ENCODE peak calls at places on chromosomes 12 and 14, in six cellular contexts. K is stomach; G is left ventricle myocardium inferior; A is CD4-positive, CD25-positive, alpha-beta regulatory T cell; O is fibroblast of mammary gland; J is brain microvascular endothelial cell. X is an unnamed sample.
A peak's percentile ranks its signal among the peaks of the same experiment; 100 is the strongest.

GRCh38 chr14:67668559-67668958 is 5.9 kb downstream of the VTI1B start:
- DNase-seq in K (no peak), G (no peak), A (no peak), O (no peak), J (no peak), X (no peak)

GRCh38 chr12:9349888-9350885 is 142.0 kb upstream of the PZP start:
- DNase-seq in K (no peak), G (no peak), A (no peak), O (no peak), J (no peak), X (no peak)

GRCh38 chr14:53190938-53191337 is 37.8 kb upstream of the DDHD1 start:
- DNase-seq in K (no peak), G (no peak), A (no peak), O (peak; percentile 38), J (no peak), X (peak; percentile 47)

GRCh38 chr12:49619286-49619685 is 4.1 kb upstream of the PRPF40B start:
- DNase-seq in K (no peak), G (no peak), A (no peak), O (no peak), J (no peak), X (no peak)

GRCh38 chr12:132665794-132666193 is 21.3 kb downstream of the POLE start:
- DNase-seq in K (no peak), G (no peak), A (no peak), O (no peak), J (no peak), X (no peak)

GRCh38 chr14:75373616-75374015 is 54.2 kb upstream of the JDP2 start:
- DNase-seq in K (no peak), G (no peak), A (no peak), O (no peak), J (no peak), X (no peak)

GRCh38 chr14:61567838-61568571 is 127.3 kb upstream of the HIF1A start:
- DNase-seq in K (no peak), G (no peak), A (no peak), O (no peak), J (no peak), X (no peak)

GRCh38 chr12:100539209-100539608 is 34.3 kb upstream of the GAS2L3 start:
- DNase-seq in K (no peak), G (no peak), A (no peak), O (peak; percentile 40), J (peak; percentile 32), X (no peak)

GRCh38 chr14:35818346-35819115 is 7.6 kb upstream of the BRMS1L start:
- DNase-seq in K (no peak), G (no peak), A (peak; percentile 24), O (peak; percentile 56), J (peak; percentile 56), X (no peak)

GRCh38 chr12:104653730-104654328 is 197.1 kb downstream of the CHST11 start:
- DNase-seq in K (no peak), G (no peak), A (no peak), O (no peak), J (no peak), X (no peak)

GRCh38 chr12:14781563-14781962 is 21.7 kb downstream of the WBP11 start:
- DNase-seq in K (no peak), G (no peak), A (no peak), O (no peak), J (no peak), X (no peak)

GRCh38 chr14:64266206-64266605 is 28.0 kb downstream of the ESR2 start:
- DNase-seq in K (no peak), G (no peak), A (peak; percentile 2), O (peak; percentile 49), J (peak; percentile 21), X (peak; percentile 13)

GRCh38 chr12:30015661-30016060 is 231.9 kb upstream of the TMTC1 start:
- DNase-seq in K (no peak), G (no peak), A (no peak), O (no peak), J (no peak), X (no peak)

GRCh38 chr14:102786758-102787157 is 9.5 kb downstream of the TRAF3 start:
- DNase-seq in K (no peak), G (no peak), A (no peak), O (peak; percentile 54), J (peak; percentile 32), X (no peak)

GRCh38 chr12:93573552-93574223 is 1.2 kb downstream of the SOCS2 start:
- DNase-seq in K (no peak), G (no peak), A (peak; percentile 17), O (peak; percentile 62), J (no peak), X (no peak)

GRCh38 chr14:67444395-67444794 is 32.4 kb upstream of the PLEK2 start:
- DNase-seq in K (no peak), G (no peak), A (no peak), O (no peak), J (no peak), X (no peak)

GRCh38 chr14:59964251-59965007 is 44.5 kb downstream of the LRRC9 start:
- DNase-seq in K (no peak), G (no peak), A (no peak), O (peak; percentile 22), J (no peak), X (peak; percentile 2)

DNA sequence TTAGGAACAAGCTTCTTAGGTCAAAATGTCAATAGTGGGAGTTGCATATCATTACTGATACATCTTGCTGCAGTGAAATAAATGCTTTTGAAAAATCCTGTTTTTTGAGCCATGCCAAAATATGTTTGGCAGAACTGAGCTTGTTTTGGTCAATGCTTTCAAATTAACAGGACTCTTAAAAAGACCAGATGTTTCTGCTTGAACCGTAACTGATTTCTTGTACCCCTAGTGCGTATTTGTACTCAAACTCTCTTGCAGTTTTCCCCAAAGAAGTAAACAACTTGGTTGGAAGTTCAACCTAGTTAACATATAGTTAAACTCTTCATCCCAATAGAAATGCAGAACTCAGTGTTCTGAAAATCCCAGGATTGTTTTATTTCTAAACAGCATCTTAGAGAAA is 3.4 kb downstream of the TRHDE start:
- DNase-seq in K (no peak), G (no peak), A (no peak), O (no peak), J (no peak), X (no peak)
- H3K4me3 ChIP-seq in K (no peak overlapping the region), G (no peak overlapping the region), A (no peak overlapping the region), O (no peak overlapping the region), J (no peak overlapping the region), X (peak overlapping the region; percentile 71)

GRCh38 chr14:49405291-49405690 is 180.9 kb downstream of the RPS29 start:
- DNase-seq in K (no peak), G (no peak), A (no peak), O (peak; percentile 97), J (peak; percentile 91), X (peak; percentile 73)
- H3K4me3 ChIP-seq in K (no peak overlapping the region), G (no peak overlapping the region), A (no peak overlapping the region), O (no peak overlapping the region), J (no peak overlapping the region), X (no peak overlapping the region)

DNA sequence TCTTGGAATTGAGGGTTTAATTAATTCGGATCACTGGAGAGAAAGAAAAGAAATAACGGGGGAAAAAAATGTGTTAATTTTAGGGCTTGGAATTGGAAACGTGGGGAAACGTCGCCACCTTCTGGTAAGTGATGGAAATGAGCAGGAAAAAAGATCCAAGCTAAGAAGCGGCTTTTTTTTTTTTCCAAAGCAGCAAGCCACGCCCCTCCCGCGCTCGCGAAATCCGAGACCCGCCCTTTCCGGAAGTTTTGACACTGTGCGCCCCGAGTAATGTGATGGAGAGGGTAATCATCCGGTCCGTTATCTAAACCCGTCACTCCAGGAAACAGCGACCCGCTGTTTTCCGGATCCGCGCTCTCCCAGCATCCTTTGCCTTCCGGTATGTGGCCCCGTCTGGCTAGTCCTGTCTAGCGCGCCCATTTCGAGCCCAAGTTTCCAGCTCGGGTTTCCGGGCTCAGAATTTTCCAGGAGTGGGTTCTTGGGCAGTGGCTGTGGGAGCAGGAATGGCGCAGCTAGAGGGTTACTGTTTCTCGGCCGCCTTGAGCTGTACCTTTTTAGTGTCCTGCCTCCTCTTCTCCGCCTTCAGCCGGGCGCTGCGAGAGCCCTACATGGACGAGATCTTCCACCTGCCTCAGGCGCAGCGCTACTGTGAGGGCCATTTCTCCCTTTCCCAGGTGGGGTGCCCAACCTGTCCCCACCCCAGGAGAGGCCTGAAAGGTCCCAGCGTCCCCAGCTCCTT is at the start of gene ALG10B:
- DNase-seq in K (peak; percentile 92), G (peak; percentile 91), A (peak; percentile 93), O (peak; percentile 96), J (peak; percentile 95), X (peak; percentile 88)
- H3K4me3 ChIP-seq in K (peak within 1 kb of the TSS; percentile 80), G (peak within 1 kb of the TSS; percentile 83), A (peak within 1 kb of the TSS; percentile 82), O (peak within 1 kb of the TSS; percentile 86), J (peak within 1 kb of the TSS; percentile 77), X (peak within 1 kb of the TSS; percentile 70)

GRCh38 chr12:24560867-24561266 is 388.0 kb downstream of the BCAT1 start:
- DNase-seq in K (no peak), G (no peak), A (no peak), O (peak; percentile 48), J (no peak), X (no peak)
- H3K4me3 ChIP-seq in K (peak overlapping the region; percentile 90), G (peak overlapping the region; percentile 79), A (peak overlapping the region; percentile 38), O (peak overlapping the region; percentile 77), J (peak overlapping the region; percentile 85), X (peak overlapping the region; percentile 71)

DNA sequence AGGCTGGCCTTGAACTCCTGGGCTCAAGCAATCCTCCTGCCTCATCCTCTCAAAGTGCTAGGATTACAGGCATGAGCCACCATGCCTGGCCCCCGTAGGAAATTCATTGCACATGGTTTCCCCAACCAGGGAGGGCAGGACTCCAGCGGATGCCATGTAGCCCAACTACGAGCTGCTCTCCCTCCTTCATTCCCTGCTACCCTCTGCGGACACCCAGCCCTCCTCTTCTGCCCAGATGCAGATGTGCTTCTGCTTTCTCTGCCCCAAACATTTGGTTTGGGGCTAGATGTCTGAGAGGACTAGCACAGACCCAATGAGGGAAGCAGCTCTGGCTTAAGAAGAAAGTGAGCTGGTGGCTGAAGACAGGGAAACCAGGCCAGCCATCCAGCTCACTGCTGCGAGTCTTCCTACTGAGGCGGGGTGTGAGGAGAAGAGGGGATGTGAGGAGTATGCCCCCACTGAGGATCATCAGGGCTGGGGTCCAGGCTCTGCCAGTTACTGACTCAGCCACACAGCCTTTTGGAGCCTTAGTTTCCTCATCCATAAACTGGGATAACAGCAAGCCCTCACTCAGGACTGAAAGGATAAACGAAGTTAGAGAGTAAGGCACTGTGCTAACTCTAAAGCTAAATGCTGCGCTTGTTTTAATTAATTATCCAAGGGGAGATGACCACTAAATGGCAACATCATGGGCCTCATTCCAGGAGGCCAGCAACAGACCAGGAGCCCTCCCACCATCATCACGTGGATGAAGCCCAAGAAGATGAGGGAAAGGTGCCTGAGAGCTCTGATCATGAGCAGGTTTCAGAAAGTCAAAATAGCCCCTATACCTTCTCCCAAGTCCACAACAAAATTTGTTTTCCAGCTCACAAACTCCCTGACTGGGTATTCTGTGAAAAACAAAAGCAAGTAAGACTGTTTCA is 10.9 kb downstream of the CTDSP2 start:
- DNase-seq in K (no peak), G (no peak), A (no peak), O (no peak), J (no peak), X (no peak)
- H3K4me3 ChIP-seq in K (peak overlapping the region; percentile 14), G (peak overlapping the region; percentile 95), A (peak overlapping the region; percentile 64), O (no peak overlapping the region), J (no peak overlapping the region), X (no peak overlapping the region)

GRCh38 chr12:109878247-109878625 is 2.1 kb downstream of the GLTP start:
- DNase-seq in K (no peak), G (no peak), A (no peak), O (no peak), J (no peak), X (no peak)
- H3K4me3 ChIP-seq in K (no peak overlapping the region), G (no peak overlapping the region), A (peak overlapping the region; percentile 94), O (no peak overlapping the region), J (no peak overlapping the region), X (no peak overlapping the region)

GRCh38 chr12:68364893-68365725 is 32.9 kb upstream of the MDM1 start:
- DNase-seq in K (peak; percentile 89), G (peak; percentile 91), A (peak; percentile 82), O (peak; percentile 97), J (peak; percentile 98), X (peak; percentile 98)
- H3K4me3 ChIP-seq in K (peak overlapping the region; percentile 45), G (peak overlapping the region; percentile 59), A (peak overlapping the region; percentile 79), O (peak overlapping the region; percentile 42), J (peak overlapping the region; percentile 53), X (peak overlapping the region; percentile 29)

X was measured in skeletal muscle cell.